ENCODE peak calls at places on chromosomes 2 and 18, in six cellular contexts. H is effector memory CD8-positive, alpha-beta T cell; L is neural progenitor cell; X is activated naive CD4-positive, alpha-beta T cell; N is hypothalamus; R is prostate gland. Q is an unnamed sample.
A peak's percentile ranks its signal among the peaks of the same experiment; 100 is the strongest.

GRCh38 chr18:67268530-67268929 is 248.0 kb downstream of the DSEL start:
- DNase-seq in H (no peak), L (no peak), X (no peak), N (no peak), R (no peak), Q (no peak)

GRCh38 chr2:172836386-172837200 is 100.9 kb downstream of the RAPGEF4 start:
- DNase-seq in H (no peak), L (no peak), X (no peak), N (no peak), R (no peak), Q (no peak)

GRCh38 chr18:41940506-41941215 is 14.4 kb upstream of the PIK3C3 start:
- DNase-seq in H (no peak), L (peak; percentile 2), X (no peak), N (no peak), R (no peak), Q (no peak)

GRCh38 chr2:32591669-32592463 is 36.0 kb upstream of the TTC27 start:
- DNase-seq in H (no peak), L (no peak), X (no peak), N (no peak), R (no peak), Q (no peak)

GRCh38 chr2:47232738-47233415 is 77.8 kb upstream of the STPG4 start:
- DNase-seq in H (no peak), L (no peak), X (no peak), N (no peak), R (no peak), Q (no peak)

GRCh38 chr18:36757081-36757480 is 71.7 kb downstream of the TPGS2 start:
- DNase-seq in H (no peak), L (peak; percentile 71), X (no peak), N (peak; percentile 32), R (peak; percentile 28), Q (no peak)

GRCh38 chr2:195695002-195695631 is 38.1 kb downstream of the SLC39A10 start:
- DNase-seq in H (no peak), L (no peak), X (no peak), N (no peak), R (no peak), Q (no peak)

GRCh38 chr18:43578636-43579203 is 301.4 kb upstream of the SYT4 start:
- DNase-seq in H (no peak), L (no peak), X (no peak), N (no peak), R (no peak), Q (no peak)

GRCh38 chr2:136765256-136765735 is at the start of gene THSD7B:
- DNase-seq in H (no peak), L (peak; percentile 49), X (no peak), N (no peak), R (no peak), Q (no peak)

GRCh38 chr18:63476666-63477065 is at the start of gene SERPINB5:
- DNase-seq in H (no peak), L (no peak), X (no peak), N (no peak), R (peak; percentile 92), Q (no peak)

GRCh38 chr2:232960862-232961261 is 52.2 kb downstream of the NGEF start:
- DNase-seq in H (no peak), L (no peak), X (no peak), N (no peak), R (no peak), Q (no peak)

GRCh38 chr2:200788129-200788718 is 23.5 kb upstream of the BZW1 start:
- DNase-seq in H (no peak), L (no peak), X (no peak), N (no peak), R (peak; percentile 17), Q (no peak)

GRCh38 chr2:58339548-58340243 is 98.6 kb upstream of the FANCL start:
- DNase-seq in H (no peak), L (no peak), X (no peak), N (no peak), R (no peak), Q (no peak)

GRCh38 chr2:231670892-231671616 is 37.3 kb upstream of the PTMA start:
- DNase-seq in H (no peak), L (peak; percentile 65), X (no peak), N (no peak), R (no peak), Q (no peak)

GRCh38 chr2:144357623-144358400 is 162.1 kb downstream of the ZEB2 start:
- DNase-seq in H (no peak), L (no peak), X (no peak), N (no peak), R (no peak), Q (no peak)

GRCh38 chr2:164538250-164538866 is 82.9 kb downstream of the GRB14 start:
- DNase-seq in H (no peak), L (peak; percentile 62), X (no peak), N (no peak), R (no peak), Q (no peak)

GRCh38 chr2:142094233-142094632 is 36.6 kb downstream of the LRP1B start:
- DNase-seq in H (no peak), L (no peak), X (no peak), N (no peak), R (no peak), Q (no peak)

GRCh38 chr18:33914399-33914798 is 310.3 kb downstream of the NOL4 start:
- DNase-seq in H (no peak), L (no peak), X (no peak), N (no peak), R (no peak), Q (no peak)

GRCh38 chr2:56167616-56168015 is 16.2 kb upstream of the CCDC85A start:
- DNase-seq in H (no peak), L (no peak), X (no peak), N (no peak), R (no peak), Q (no peak)

GRCh38 chr18:25279556-25279955 is 72.4 kb downstream of the ZNF521 start:
- DNase-seq in H (no peak), L (no peak), X (no peak), N (no peak), R (no peak), Q (no peak)

GRCh38 chr2:132916219-132916618 is 246.2 kb upstream of the LYPD1 start:
- DNase-seq in H (no peak), L (no peak), X (no peak), N (no peak), R (no peak), Q (no peak)

GRCh38 chr2:102698369-102699111 is 63.3 kb upstream of the TMEM182 start:
- DNase-seq in H (no peak), L (no peak), X (no peak), N (no peak), R (no peak), Q (no peak)

GRCh38 chr18:76548541-76548940 is 53.5 kb upstream of the ZNF516 start:
- DNase-seq in H (no peak), L (no peak), X (no peak), N (no peak), R (no peak), Q (no peak)

GRCh38 chr2:127479219-127479825 is 47.0 kb downstream of the IWS1 start:
- DNase-seq in H (no peak), L (peak; percentile 70), X (no peak), N (no peak), R (no peak), Q (no peak)

GRCh38 chr2:186806591-186806990 is 42.4 kb downstream of the ZSWIM2 start:
- DNase-seq in H (no peak), L (no peak), X (no peak), N (no peak), R (no peak), Q (no peak)

GRCh38 chr2:29583104-29583503 is 338.3 kb downstream of the ALK start:
- DNase-seq in H (no peak), L (no peak), X (no peak), N (no peak), R (no peak), Q (no peak)

GRCh38 chr18:21115519-21116411 is 4.2 kb upstream of the ROCK1 start:
- DNase-seq in H (no peak), L (peak; percentile 39), X (no peak), N (no peak), R (no peak), Q (no peak)

GRCh38 chr2:102107741-102108070 is 34.8 kb upstream of the IL1R1 start:
- DNase-seq in H (no peak), L (no peak), X (no peak), N (no peak), R (no peak), Q (no peak)

GRCh38 chr18:78130232-78131195 is 849.1 kb upstream of the SALL3 start:
- DNase-seq in H (no peak), L (no peak), X (no peak), N (no peak), R (no peak), Q (no peak)

GRCh38 chr2:109089602-109090300 is 39.3 kb upstream of the SH3RF3 start:
- DNase-seq in H (no peak), L (no peak), X (no peak), N (no peak), R (no peak), Q (no peak)

Q was measured in coronary artery.